ENCODE peak calls at places on chromosomes 4 and X, in five cellular contexts. K, N, Z, F and G are unnamed samples.

GRCh38 chrX:150146271-150146888 is 208.1 kb upstream of the EOLA2 start:
- DNase-seq in N (no peak), Z (no peak), K (no peak), F (no peak), G (no peak)

GRCh38 chr4:18813055-18813454 is 791.5 kb upstream of the LCORL start:
- DNase-seq in Z (no peak), F (no peak), N (no peak), K (no peak), G (no peak)

GRCh38 chr4:175146799-175147198 is 228.6 kb downstream of the ADAM29 start:
- DNase-seq in Z (peak; percentile 31), F (no peak), N (no peak), K (no peak), G (no peak)

GRCh38 chr4:81215219-81215892 is at the start of gene PRKG2:
- DNase-seq in Z (peak; percentile 19), F (no peak), N (no peak), K (no peak), G (no peak)

GRCh38 chr4:2324891-2325290 is 63.0 kb upstream of the MXD4 start:
- DNase-seq in Z (no peak), F (no peak), N (no peak), K (no peak), G (no peak)

GRCh38 chr4:69753666-69754065 is 6.8 kb downstream of the SULT1B1 start:
- DNase-seq in F (no peak), N (no peak), K (no peak), Z (no peak), G (no peak)

GRCh38 chrX:115650449-115650848 is 89.5 kb downstream of the PLS3 start:
- DNase-seq in N (no peak), F (no peak), Z (no peak), K (no peak), G (peak; percentile 93)

GRCh38 chr4:13546855-13547562 is 2.7 kb upstream of the NKX3-2 start:
- DNase-seq in Z (no peak), F (no peak), N (no peak), K (no peak), G (no peak)

GRCh38 chrX:139844163-139844562 is 88.7 kb downstream of the ATP11C start:
- DNase-seq in N (no peak), K (peak; percentile 6), Z (no peak), F (no peak), G (peak; percentile 58)

GRCh38 chr4:14025093-14025492 is 397.6 kb upstream of the BOD1L1 start:
- DNase-seq in F (no peak), N (no peak), K (no peak), Z (no peak), G (no peak)

GRCh38 chrX:64842492-64842891 is 133.8 kb downstream of the ZC4H2 start:
- DNase-seq in N (no peak), F (no peak), Z (no peak), K (no peak), G (no peak)

GRCh38 chrX:133444952-133445831 is 29.9 kb upstream of the GPC4 start:
- DNase-seq in K (no peak), F (no peak), Z (peak; percentile 18), N (no peak), G (peak; percentile 74)

GRCh38 chr4:75547647-75548387 is 8.0 kb upstream of the ODAPH start:
- DNase-seq in N (peak; percentile 44), K (peak; percentile 61), Z (peak; percentile 28), F (peak; percentile 70), G (peak; percentile 46)

GRCh38 chrX:114267127-114267526 is 316.8 kb upstream of the HTR2C start:
- DNase-seq in F (no peak), K (no peak), Z (no peak), N (no peak), G (no peak)

GRCh38 chrX:18353931-18354368 is 538 bp downstream of the SCML2 start:
- DNase-seq in Z (peak; percentile 24), F (no peak), N (no peak), K (peak; percentile 38), G (peak; percentile 40)

GRCh38 chr4:137674066-137674465 is 141.8 kb upstream of the PCDH18 start:
- DNase-seq in N (no peak), F (no peak), K (no peak), Z (no peak), G (no peak)

GRCh38 chr4:109576462-109576861 is 16.4 kb downstream of the MCUB start:
- DNase-seq in K (no peak), Z (no peak), F (no peak), N (no peak), G (no peak)

GRCh38 chrX:132043977-132044376 is 20.9 kb downstream of the STK26 start:
- DNase-seq in N (no peak), Z (no peak), F (no peak), K (no peak), G (peak; percentile 27)

GRCh38 chr4:38382492-38382891 is 281.5 kb upstream of the KLF3 start:
- DNase-seq in N (no peak), Z (no peak), K (peak; percentile 68), F (no peak), G (no peak)

GRCh38 chr4:53169695-53170617 is 195.9 kb downstream of the SCFD2 start:
- DNase-seq in F (no peak), N (no peak), Z (no peak), K (no peak), G (no peak)

GRCh38 chr4:2962099-2962455 is 1.1 kb downstream of the NOP14 start:
- DNase-seq in K (no peak), F (no peak), Z (no peak), N (no peak), G (no peak)

GRCh38 chr4:801436-802124 is 24.3 kb downstream of the CPLX1 start:
- DNase-seq in K (no peak), Z (no peak), N (no peak), F (no peak), G (no peak)

GRCh38 chr4:103996637-103997036 is 276.9 kb upstream of the TACR3 start:
- DNase-seq in N (no peak), Z (peak; percentile 37), F (no peak), K (peak; percentile 50), G (peak; percentile 68)

GRCh38 chr4:25171451-25171850 is 11.2 kb upstream of the SEPSECS start:
- DNase-seq in K (no peak), Z (no peak), F (no peak), N (no peak), G (no peak)

GRCh38 chr4:25174674-25175073 is 14.4 kb upstream of the SEPSECS start:
- DNase-seq in K (no peak), N (no peak), Z (no peak), F (no peak), G (no peak)

GRCh38 chr4:25177147-25177546 is 16.9 kb upstream of the SEPSECS start:
- DNase-seq in K (no peak), F (no peak), Z (no peak), N (no peak), G (no peak)

GRCh38 chr4:25169446-25169845 is 9.2 kb upstream of the SEPSECS start:
- DNase-seq in F (no peak), K (no peak), N (no peak), Z (no peak), G (no peak)

GRCh38 chr4:25172964-25173917 is 13.0 kb upstream of the SEPSECS start:
- DNase-seq in Z (peak; percentile 30), N (no peak), K (no peak), F (peak; percentile 71), G (no peak)
- H3K4me3 ChIP-seq in Z (no peak overlapping the region), N (peak overlapping the region; percentile 2), K (no peak overlapping the region), F (no peak overlapping the region), G (no peak overlapping the region)

GRCh38 chr4:95839891-95840290 is at the start of gene PDHA2:
- DNase-seq in Z (peak; percentile 56), F (no peak), N (no peak), K (no peak), G (no peak)
- H3K9me3 ChIP-seq in Z (no peaks in the 10 kb centered on the region), F (no peaks in the 10 kb centered on the region), N (no peaks in the 10 kb centered on the region), K (no peaks in the 10 kb centered on the region), G (no peaks in the 10 kb centered on the region)

DNA sequence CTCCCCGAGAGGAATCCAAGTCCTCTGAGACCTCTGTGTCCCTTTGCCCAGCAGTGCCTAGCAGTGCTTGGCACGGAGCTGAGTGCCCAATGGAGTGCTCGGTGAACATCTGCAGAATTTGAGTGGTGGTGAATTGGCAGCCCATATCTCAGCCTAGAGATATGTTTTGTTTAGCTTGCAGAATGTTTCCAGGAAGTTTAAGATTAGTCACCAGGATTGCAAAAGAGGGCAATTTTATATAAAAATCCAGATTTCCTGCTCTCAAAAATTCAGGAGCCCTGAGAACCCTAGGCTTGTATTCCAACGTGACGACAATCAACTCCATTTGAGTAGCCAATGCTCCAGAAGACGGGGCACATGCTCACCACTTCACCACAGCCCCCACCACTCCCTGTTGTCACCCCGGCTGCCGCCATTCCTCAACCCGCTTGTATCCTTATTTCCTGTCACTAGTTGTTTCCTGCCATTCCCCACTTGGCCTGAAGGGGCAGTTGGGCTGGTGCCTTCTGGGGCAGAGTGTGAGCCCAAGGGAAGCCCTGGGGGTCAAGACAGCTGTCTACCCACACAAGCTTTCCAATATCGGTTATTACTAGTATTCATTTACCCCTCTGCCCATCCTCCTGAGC is 116.9 kb downstream of the EFNB1 start:
- DNase-seq in Z (no peak), F (no peak), N (no peak), K (peak; percentile 17), G (no peak)
- H3K27me3 ChIP-seq in Z (no peaks in the 10 kb centered on the region), F (no peaks in the 10 kb centered on the region), N (no peaks in the 10 kb centered on the region), K (no peaks in the 10 kb centered on the region), G (no peaks in the 10 kb centered on the region)

GRCh38 chrX:12977761-12978204 is 2.9 kb downstream of the TMSB4X start:
- DNase-seq in N (no peak), F (no peak), Z (no peak), K (no peak), G (no peak)

GRCh38 chrX:12979011-12979629 is 4.2 kb downstream of the TMSB4X start:
- DNase-seq in K (no peak), N (no peak), Z (no peak), F (no peak), G (no peak)

GRCh38 chrX:12979630-12980015 is 4.7 kb downstream of the TMSB4X start:
- DNase-seq in F (no peak), N (no peak), K (no peak), Z (no peak), G (no peak)

GRCh38 chrX:12975999-12976558 is 1.2 kb downstream of the TMSB4X start:
- DNase-seq in Z (peak; percentile 33), F (peak; percentile 63), K (peak; percentile 23), N (peak; percentile 37), G (peak; percentile 82)

GRCh38 chrX:12978205-12979010 is 3.5 kb downstream of the TMSB4X start:
- DNase-seq in Z (peak; percentile 37), F (peak; percentile 65), K (no peak), N (peak; percentile 41), G (peak; percentile 68)
- H3K4me3 ChIP-seq in Z (no peak overlapping the region), F (peak overlapping the region; percentile 87), K (no peak overlapping the region), N (peak overlapping the region; percentile 80), G (no peak overlapping the region)

DNA sequence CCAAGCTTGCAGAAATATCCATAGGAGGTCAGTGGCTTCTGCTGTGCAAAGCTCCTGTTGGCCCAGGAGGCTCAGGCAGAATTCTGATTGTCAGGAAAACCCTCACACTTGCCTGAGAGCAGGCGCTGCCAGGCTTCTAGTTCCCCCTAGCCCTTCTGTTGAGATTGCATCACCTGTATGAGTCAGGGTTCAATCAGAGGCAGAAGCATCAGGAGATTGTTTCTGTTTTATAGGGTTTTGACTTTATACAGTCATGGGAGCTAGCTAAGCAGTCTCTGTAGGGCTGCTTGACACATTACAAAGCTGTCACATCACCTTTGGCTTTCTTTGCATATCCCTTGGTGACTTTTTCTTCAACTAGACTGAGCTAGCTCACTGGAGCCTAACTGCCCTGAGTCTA is 27.8 kb downstream of the DIPK2B start:
- DNase-seq in K (no peak), N (no peak), Z (no peak), F (no peak), G (no peak)
- H3K9me3 ChIP-seq in K (no peaks in the 10 kb centered on the region), N (no peaks in the 10 kb centered on the region), Z (no peaks in the 10 kb centered on the region), F (no peaks in the 10 kb centered on the region), G (no peaks in the 10 kb centered on the region)

GRCh38 chr4:8872402-8873291 is 1.0 kb upstream of the HMX1 start:
- DNase-seq in N (no peak), Z (no peak), K (no peak), F (no peak), G (no peak)
- H3K27me3 ChIP-seq in N (peaks cover 100% of the 10 kb centered on the region), Z (no peaks in the 10 kb centered on the region), K (no peaks in the 10 kb centered on the region), F (peaks cover 95% of the 10 kb centered on the region), G (peaks cover 68% of the 10 kb centered on the region)